ENCODE peak calls at places on chromosomes 12 and 14, in ten cellular contexts. One of them, this sample, is unnamed.

GRCh38 chr12:3752096-3752709 is 706 bp downstream of the CRACR2A start:
- DNase-seq in T-helper 17 cell: peak; percentile 41
- DNase-seq in bronchial epithelial cell: no peak
- DNase-seq in right atrium auricular region: no peak
- DNase-seq in amniotic stem cell: no peak
- DNase-seq in T47D: no peak
- DNase-seq in left cardiac atrium: peak; percentile 73
- DNase-seq in cardiac fibroblast: peak; percentile 80
- DNase-seq in dorsolateral prefrontal cortex: no peak
- DNase-seq in Karpas-422: peak; percentile 88
- DNase-seq in this sample: no peak

GRCh38 chr12:49902399-49903350 is 1.0 kb downstream of the FAIM2 start:
- DNase-seq in amniotic stem cell: no peak
- DNase-seq in right atrium auricular region: no peak
- DNase-seq in T47D: no peak
- DNase-seq in bronchial epithelial cell: no peak
- DNase-seq in T-helper 17 cell: no peak
- DNase-seq in cardiac fibroblast: no peak
- DNase-seq in dorsolateral prefrontal cortex: peak; percentile 65
- DNase-seq in Karpas-422: peak; percentile 85
- DNase-seq in left cardiac atrium: peak; percentile 19
- DNase-seq in this sample: no peak

GRCh38 chr14:75981826-75982723 is at the start of gene TGFB3:
- DNase-seq in right atrium auricular region: peak; percentile 87
- DNase-seq in left cardiac atrium: peak; percentile 89
- DNase-seq in T-helper 17 cell: peak; percentile 73
- DNase-seq in T47D: peak; percentile 93
- DNase-seq in dorsolateral prefrontal cortex: peak; percentile 88
- DNase-seq in Karpas-422: peak; percentile 94
- DNase-seq in cardiac fibroblast: peak; percentile 92
- DNase-seq in bronchial epithelial cell: peak; percentile 77
- DNase-seq in amniotic stem cell: peak; percentile 85
- DNase-seq in this sample: peak; percentile 23

GRCh38 chr14:99687284-99688209 is 3.4 kb downstream of the CYP46A1 start:
- DNase-seq in bronchial epithelial cell: peak; percentile 13
- DNase-seq in amniotic stem cell: no peak
- DNase-seq in T-helper 17 cell: peak; percentile 22
- DNase-seq in T47D: peak; percentile 43
- DNase-seq in left cardiac atrium: no peak
- DNase-seq in right atrium auricular region: peak; percentile 38
- DNase-seq in cardiac fibroblast: no peak
- DNase-seq in dorsolateral prefrontal cortex: no peak
- DNase-seq in Karpas-422: peak; percentile 74
- DNase-seq in this sample: no peak

GRCh38 chr12:49277466-49277865 is 12.6 kb downstream of the TUBA1C start:
- DNase-seq in right atrium auricular region: no peak
- DNase-seq in amniotic stem cell: no peak
- DNase-seq in cardiac fibroblast: no peak
- DNase-seq in Karpas-422: no peak
- DNase-seq in dorsolateral prefrontal cortex: no peak
- DNase-seq in T47D: no peak
- DNase-seq in left cardiac atrium: no peak
- DNase-seq in bronchial epithelial cell: no peak
- DNase-seq in T-helper 17 cell: no peak
- DNase-seq in this sample: no peak

GRCh38 chr14:20606190-20606901 is 15.2 kb upstream of the RNASE12 start:
- DNase-seq in cardiac fibroblast: peak; percentile 74
- DNase-seq in amniotic stem cell: peak; percentile 14
- DNase-seq in bronchial epithelial cell: peak; percentile 57
- DNase-seq in T-helper 17 cell: no peak
- DNase-seq in dorsolateral prefrontal cortex: no peak
- DNase-seq in Karpas-422: no peak
- DNase-seq in T47D: peak; percentile 73
- DNase-seq in left cardiac atrium: no peak
- DNase-seq in right atrium auricular region: no peak
- DNase-seq in this sample: no peak

GRCh38 chr14:58969951-58970751 is 218.3 kb upstream of the DAAM1 start:
- DNase-seq in T47D: no peak
- DNase-seq in T-helper 17 cell: no peak
- DNase-seq in amniotic stem cell: no peak
- DNase-seq in bronchial epithelial cell: no peak
- DNase-seq in Karpas-422: no peak
- DNase-seq in cardiac fibroblast: peak; percentile 65
- DNase-seq in right atrium auricular region: no peak
- DNase-seq in dorsolateral prefrontal cortex: no peak
- DNase-seq in left cardiac atrium: no peak
- DNase-seq in this sample: no peak

GRCh38 chr14:24986206-24986893 is 63.6 kb downstream of the STXBP6 start:
- DNase-seq in T-helper 17 cell: no peak
- DNase-seq in Karpas-422: no peak
- DNase-seq in bronchial epithelial cell: no peak
- DNase-seq in right atrium auricular region: no peak
- DNase-seq in T47D: no peak
- DNase-seq in cardiac fibroblast: no peak
- DNase-seq in dorsolateral prefrontal cortex: no peak
- DNase-seq in amniotic stem cell: no peak
- DNase-seq in left cardiac atrium: no peak
- DNase-seq in this sample: no peak

GRCh38 chr14:101361451-101362433 is 199.6 kb upstream of the DIO3 start:
- DNase-seq in right atrium auricular region: no peak
- DNase-seq in left cardiac atrium: no peak
- DNase-seq in bronchial epithelial cell: no peak
- DNase-seq in T-helper 17 cell: no peak
- DNase-seq in dorsolateral prefrontal cortex: no peak
- DNase-seq in T47D: no peak
- DNase-seq in Karpas-422: no peak
- DNase-seq in cardiac fibroblast: no peak
- DNase-seq in amniotic stem cell: no peak
- DNase-seq in this sample: no peak

GRCh38 chr12:117836999-117837736 is 131.6 kb downstream of the KSR2 start:
- DNase-seq in dorsolateral prefrontal cortex: peak; percentile 80
- DNase-seq in T47D: peak; percentile 84
- DNase-seq in T-helper 17 cell: peak; percentile 74
- DNase-seq in left cardiac atrium: peak; percentile 75
- DNase-seq in right atrium auricular region: peak; percentile 82
- DNase-seq in Karpas-422: peak; percentile 90
- DNase-seq in bronchial epithelial cell: peak; percentile 46
- DNase-seq in amniotic stem cell: peak; percentile 17
- DNase-seq in cardiac fibroblast: peak; percentile 77
- DNase-seq in this sample: peak; percentile 40

GRCh38 chr12:130160711-130161231 is 1.5 kb upstream of the FZD10 start:
- DNase-seq in amniotic stem cell: no peak
- DNase-seq in T47D: no peak
- DNase-seq in left cardiac atrium: no peak
- DNase-seq in bronchial epithelial cell: no peak
- DNase-seq in Karpas-422: no peak
- DNase-seq in right atrium auricular region: no peak
- DNase-seq in cardiac fibroblast: no peak
- DNase-seq in dorsolateral prefrontal cortex: no peak
- DNase-seq in T-helper 17 cell: no peak
- DNase-seq in this sample: no peak

GRCh38 chr12:108691995-108692808 is 39.1 kb downstream of the CORO1C start:
- DNase-seq in right atrium auricular region: no peak
- DNase-seq in amniotic stem cell: no peak
- DNase-seq in bronchial epithelial cell: peak; percentile 62
- DNase-seq in left cardiac atrium: peak; percentile 41
- DNase-seq in cardiac fibroblast: peak; percentile 35
- DNase-seq in dorsolateral prefrontal cortex: peak; percentile 62
- DNase-seq in Karpas-422: no peak
- DNase-seq in T-helper 17 cell: no peak
- DNase-seq in T47D: no peak
- DNase-seq in this sample: no peak

GRCh38 chr12:95208678-95209077 is 8.6 kb downstream of the FGD6 start:
- DNase-seq in Karpas-422: no peak
- DNase-seq in bronchial epithelial cell: no peak
- DNase-seq in right atrium auricular region: no peak
- DNase-seq in dorsolateral prefrontal cortex: no peak
- DNase-seq in cardiac fibroblast: no peak
- DNase-seq in T47D: no peak
- DNase-seq in T-helper 17 cell: no peak
- DNase-seq in left cardiac atrium: no peak
- DNase-seq in amniotic stem cell: no peak
- DNase-seq in this sample: no peak

GRCh38 chr12:16939871-16940306 is 333.9 kb upstream of the LMO3 start:
- DNase-seq in cardiac fibroblast: peak; percentile 82
- DNase-seq in right atrium auricular region: no peak
- DNase-seq in amniotic stem cell: no peak
- DNase-seq in bronchial epithelial cell: peak; percentile 89
- DNase-seq in dorsolateral prefrontal cortex: no peak
- DNase-seq in left cardiac atrium: no peak
- DNase-seq in Karpas-422: peak; percentile 88
- DNase-seq in T47D: peak; percentile 92
- DNase-seq in T-helper 17 cell: no peak
- DNase-seq in this sample: peak; percentile 92

GRCh38 chr12:110502449-110502738 is 263 bp downstream of the RAD9B start:
- DNase-seq in amniotic stem cell: no peak
- DNase-seq in left cardiac atrium: no peak
- DNase-seq in T47D: no peak
- DNase-seq in dorsolateral prefrontal cortex: no peak
- DNase-seq in T-helper 17 cell: no peak
- DNase-seq in bronchial epithelial cell: no peak
- DNase-seq in cardiac fibroblast: no peak
- DNase-seq in right atrium auricular region: no peak
- DNase-seq in Karpas-422: no peak
- DNase-seq in this sample: no peak

GRCh38 chr12:104689630-104690029 is 232.9 kb downstream of the CHST11 start:
- DNase-seq in T-helper 17 cell: no peak
- DNase-seq in right atrium auricular region: no peak
- DNase-seq in Karpas-422: no peak
- DNase-seq in amniotic stem cell: no peak
- DNase-seq in T47D: no peak
- DNase-seq in cardiac fibroblast: no peak
- DNase-seq in left cardiac atrium: no peak
- DNase-seq in bronchial epithelial cell: no peak
- DNase-seq in dorsolateral prefrontal cortex: no peak
- DNase-seq in this sample: no peak

GRCh38 chr14:67566908-67567307 is 33.2 kb downstream of the PIGH start:
- DNase-seq in T47D: no peak
- DNase-seq in amniotic stem cell: no peak
- DNase-seq in right atrium auricular region: no peak
- DNase-seq in T-helper 17 cell: no peak
- DNase-seq in dorsolateral prefrontal cortex: no peak
- DNase-seq in left cardiac atrium: no peak
- DNase-seq in cardiac fibroblast: no peak
- DNase-seq in Karpas-422: no peak
- DNase-seq in bronchial epithelial cell: peak; percentile 18
- DNase-seq in this sample: no peak

This sample was measured in LNCaP clone FGC.